ENCODE peak calls at places on chromosomes 6 and 20, in four cellular contexts. O is left ventricle myocardium inferior; Y is psoas muscle; I is CD4-positive, alpha-beta T cell. J is an unnamed sample.

GRCh38 chr6:143705564-143705963 is 27.8 kb downstream of the PHACTR2 start:
- DNase-seq in Y (no peak), O (no peak), I (no peak), J (no peak)

GRCh38 chr6:1475169-1475568 is 85.8 kb downstream of the FOXF2 start:
- DNase-seq in O (no peak), Y (no peak), I (no peak), J (no peak)

GRCh38 chr6:92911301-92911700 is 508.1 kb downstream of the EPHA7 start:
- DNase-seq in O (no peak), I (no peak), Y (no peak), J (no peak)

GRCh38 chr6:112475083-112475482 is 128.0 kb downstream of the RFPL4B start:
- DNase-seq in I (no peak), O (no peak), Y (no peak), J (no peak)

GRCh38 chr20:31849306-31849930 is 4.0 kb upstream of the FOXS1 start:
- DNase-seq in Y (no peak), O (no peak), I (no peak), J (no peak)

GRCh38 chr20:37291724-37292126 is 2.3 kb downstream of the MANBAL start:
- DNase-seq in O (no peak), Y (no peak), I (no peak), J (no peak)

GRCh38 chr6:1612902-1613301 is 3.2 kb downstream of the FOXC1 start:
- DNase-seq in O (no peak), I (no peak), Y (no peak), J (no peak)

GRCh38 chr6:149593443-149593842 is 27.3 kb downstream of the GINM1 start:
- DNase-seq in O (no peak), Y (no peak), I (no peak), J (no peak)

GRCh38 chr20:49674383-49675352 is 39.0 kb downstream of the B4GALT5 start:
- DNase-seq in Y (no peak), I (no peak), O (no peak), J (no peak)

GRCh38 chr6:11209941-11210340 is 22.5 kb downstream of the NEDD9 start:
- DNase-seq in Y (no peak), I (no peak), O (no peak), J (no peak)

GRCh38 chr6:41693281-41693838 is 42.0 kb downstream of the TFEB start:
- DNase-seq in I (no peak), O (no peak), Y (no peak), J (peak; percentile 39)

GRCh38 chr20:13220857-13221297 is at the start of gene ISM1:
- DNase-seq in O (no peak), I (peak; percentile 24), Y (peak; percentile 27), J (peak; percentile 48)

GRCh38 chr20:63290677-63291472 is 2.1 kb upstream of the COL20A1 start:
- DNase-seq in Y (peak; percentile 41), I (peak; percentile 47), O (no peak), J (no peak)

GRCh38 chr6:158185729-158186456 is 17.7 kb downstream of the GTF2H5 start:
- DNase-seq in O (no peak), I (no peak), Y (no peak), J (no peak)

GRCh38 chr6:2791124-2792050 is 26.2 kb downstream of the WRNIP1 start:
- DNase-seq in I (peak; percentile 22), Y (peak; percentile 47), O (peak; percentile 38), J (peak; percentile 69)

GRCh38 chr20:25237610-25238318 is 10.1 kb upstream of the PYGB start:
- DNase-seq in I (no peak), Y (peak; percentile 72), O (no peak), J (no peak)

GRCh38 chr6:46655803-46656202 is 3.0 kb downstream of the SLC25A27 start:
- DNase-seq in I (no peak), Y (no peak), O (no peak), J (no peak)

GRCh38 chr20:33697129-33697528 is 10.9 kb upstream of the E2F1 start:
- DNase-seq in I (no peak), O (no peak), Y (peak; percentile 65), J (no peak)

GRCh38 chr20:54980321-54980960 is 505.0 kb downstream of the DOK5 start:
- DNase-seq in Y (no peak), O (no peak), I (no peak), J (no peak)

GRCh38 chr6:41543087-41543486 is 3.1 kb upstream of the FOXP4 start:
- DNase-seq in Y (no peak), I (no peak), O (no peak), J (no peak)

GRCh38 chr6:154367839-154368695 is 11.5 kb upstream of the IPCEF1 start:
- DNase-seq in Y (no peak), I (no peak), O (no peak), J (no peak)

DNA sequence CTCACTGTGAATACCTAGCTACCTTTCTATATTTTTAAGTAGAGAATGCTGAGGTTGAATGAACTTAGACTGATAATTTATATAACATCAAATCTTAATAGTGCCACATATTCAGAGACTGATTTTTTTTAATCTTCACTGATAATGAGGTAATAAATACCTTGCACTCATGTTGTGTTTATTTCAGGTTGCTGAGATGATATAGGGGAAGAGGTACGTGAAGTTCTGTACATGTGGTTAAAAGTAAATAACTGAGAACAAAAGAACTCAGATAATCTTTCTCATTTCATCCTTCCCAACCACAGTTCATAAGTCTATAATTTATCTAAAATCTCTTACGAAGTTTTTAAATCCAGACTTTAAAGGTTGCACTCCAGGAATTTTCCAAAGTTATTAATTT is 6.4 kb downstream of the NHSL1 start:
- DNase-seq in Y (no peak), O (no peak), I (no peak), J (no peak)
- H3K27ac ChIP-seq in Y (no peak overlapping the region), O (peak overlapping the region; percentile 52), I (no peak overlapping the region), J (peak overlapping the region; percentile 33)

GRCh38 chr6:75563032-75563431 is 38.6 kb upstream of the SENP6 start:
- DNase-seq in O (no peak), Y (no peak), I (no peak), J (no peak)
- TF ChIP-seq CTCF in O (peak; percentile 12), Y (peak; percentile 12), I (no peak), J (no peak)

GRCh38 chr6:135922746-135923145 is 71.2 kb downstream of the PDE7B start:
- DNase-seq in O (peak; percentile 73), I (no peak), Y (peak; percentile 22), J (no peak)
- H3K27ac ChIP-seq in O (peak overlapping the region; percentile 66), I (no peak overlapping the region), Y (peak overlapping the region; percentile 66), J (no peak overlapping the region)

DNA sequence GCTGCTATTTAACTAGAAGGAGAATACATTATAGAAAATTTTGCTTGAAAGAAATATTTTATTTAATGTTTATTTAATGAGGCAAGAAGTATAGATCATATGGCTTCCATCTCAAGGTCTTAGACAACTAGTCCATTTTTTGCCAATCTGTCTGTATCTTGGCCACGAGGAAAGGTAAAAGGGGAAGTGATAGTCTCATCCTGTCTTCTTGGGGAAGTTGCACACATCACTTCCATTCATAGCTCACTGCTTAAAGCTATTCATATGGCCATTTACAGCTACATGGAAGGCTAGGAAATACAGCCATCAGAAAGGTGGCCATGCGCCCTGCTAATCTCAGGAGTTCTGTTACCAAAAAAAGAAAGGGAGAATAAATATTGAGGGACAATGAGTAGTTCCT is 50.8 kb downstream of the METTL24 start:
- DNase-seq in O (no peak), Y (no peak), I (no peak), J (no peak)
- TF ChIP-seq CTCF in O (no peak), Y (no peak), I (no peak), J (no peak)

GRCh38 chr20:47391276-47392010 is 34.9 kb upstream of the ZMYND8 start:
- DNase-seq in Y (no peak), I (no peak), O (no peak), J (no peak)
- H3K27ac ChIP-seq in Y (no peak overlapping the region), I (no peak overlapping the region), O (peak overlapping the region; percentile 33), J (no peak overlapping the region)

DNA sequence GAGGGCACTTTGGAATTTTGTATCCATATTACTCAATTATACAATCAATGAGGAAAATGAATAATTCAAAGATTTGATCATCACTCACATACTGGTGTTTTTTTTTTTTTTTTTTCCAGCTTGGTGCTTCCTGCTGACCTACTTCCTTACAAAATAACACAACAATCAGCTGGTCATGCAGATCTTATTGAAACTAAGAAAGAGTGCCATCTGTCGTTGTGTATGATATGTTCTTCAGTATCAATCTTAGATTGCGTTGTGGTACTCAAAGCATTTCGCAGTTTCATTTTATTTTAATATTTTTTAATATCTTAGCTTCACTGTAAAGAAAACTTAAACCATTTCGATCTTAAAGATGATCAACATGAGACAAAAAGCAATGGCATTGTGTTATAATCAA is 155.6 kb downstream of the OGFRL1 start:
- DNase-seq in O (no peak), I (no peak), Y (no peak), J (no peak)
- TF ChIP-seq CTCF in O (peak; percentile 48), I (no peak), Y (peak; percentile 37), J (peak; percentile 11)

J was measured in lower lobe of right lung.